ENCODE peak calls at places on chromosomes 11 and 22, in five cellular contexts. O, C, W, D and R are unnamed samples.

GRCh38 chr11:109972181-109972715 is 120.9 kb upstream of the ZC3H12C start:
- DNase-seq in O (peak; percentile 22), C (no peak), W (no peak), D (no peak), R (no peak)

GRCh38 chr11:93784935-93785360 is 866 bp downstream of the MED17 start:
- DNase-seq in O (no peak), C (no peak), W (peak; percentile 2), D (no peak), R (peak; percentile 59)

GRCh38 chr11:67302571-67303131 is 679 bp upstream of the SSH3 start:
- DNase-seq in O (peak; percentile 47), C (peak; percentile 57), W (no peak), D (no peak), R (no peak)

GRCh38 chr11:131656839-131657211 is 286.4 kb downstream of the NTM start:
- DNase-seq in O (no peak), C (no peak), W (no peak), D (no peak), R (no peak)

GRCh38 chr11:2539761-2540520 is 95.1 kb downstream of the KCNQ1 start:
- DNase-seq in O (no peak), C (peak; percentile 10), W (no peak), D (no peak), R (no peak)

GRCh38 chr11:2203440-2204259 is 32.0 kb upstream of the TH start:
- DNase-seq in O (peak; percentile 5), C (no peak), W (no peak), D (no peak), R (no peak)

GRCh38 chr11:2594267-2594666 is 105.5 kb downstream of the KCNQ1OT1 start:
- DNase-seq in O (no peak), C (no peak), W (no peak), D (no peak), R (no peak)

GRCh38 chr11:70567680-70568503 is 169.6 kb downstream of the CTTN start:
- DNase-seq in O (no peak), C (peak; percentile 16), W (no peak), D (no peak), R (no peak)

GRCh38 chr11:114569781-114570180 is 10.1 kb upstream of the NXPE1 start:
- DNase-seq in O (no peak), C (no peak), W (no peak), D (no peak), R (no peak)

GRCh38 chr11:114219559-114220349 is 76.4 kb upstream of the NNMT start:
- DNase-seq in O (no peak), C (no peak), W (no peak), D (no peak), R (no peak)

GRCh38 chr11:34869425-34869824 is 46.8 kb downstream of the APIP start:
- DNase-seq in O (no peak), C (no peak), W (no peak), D (no peak), R (no peak)

GRCh38 chr11:26569646-26570045 is 2.4 kb downstream of the MUC15 start:
- DNase-seq in O (no peak), C (no peak), W (no peak), D (no peak), R (no peak)

GRCh38 chr11:84372366-84372765 is 1086.2 kb upstream of the CCDC90B start:
- DNase-seq in O (no peak), C (no peak), W (no peak), D (no peak), R (no peak)

GRCh38 chr11:27497284-27497866 is 9.2 kb downstream of the LIN7C start:
- DNase-seq in O (no peak), C (no peak), W (no peak), D (peak; percentile 15), R (no peak)

GRCh38 chr11:77728203-77728786 is 90.7 kb upstream of the CLNS1A start:
- DNase-seq in O (no peak), C (no peak), W (no peak), D (no peak), R (no peak)

GRCh38 chr11:106152824-106153223 is 75.4 kb downstream of the AASDHPPT start:
- DNase-seq in O (no peak), C (no peak), W (no peak), D (no peak), R (no peak)

GRCh38 chr11:111229604-111230003 is 15.9 kb upstream of the POU2AF2 start:
- DNase-seq in O (no peak), C (no peak), W (no peak), D (no peak), R (peak; percentile 31)

GRCh38 chr11:85787809-85788805 is 22.8 kb downstream of the SYTL2 start:
- DNase-seq in O (no peak), C (no peak), W (no peak), D (no peak), R (no peak)

GRCh38 chr22:20637740-20638139 is 130.3 kb downstream of the MED15 start:
- DNase-seq in O (no peak), C (no peak), W (no peak), D (no peak), R (no peak)

GRCh38 chr11:118921929-118922744 is 3.6 kb downstream of the BCL9L start:
- DNase-seq in O (peak; percentile 94), C (no peak), W (no peak), D (no peak), R (no peak)

GRCh38 chr11:115333106-115333505 is 171.1 kb downstream of the CADM1 start:
- DNase-seq in O (no peak), C (no peak), W (no peak), D (no peak), R (no peak)

GRCh38 chr22:42928969-42929837 is 72.1 kb upstream of the ARFGAP3 start:
- DNase-seq in O (peak; percentile 57), C (no peak), W (no peak), D (no peak), R (no peak)

GRCh38 chr11:118514103-118514502 is 13.2 kb upstream of the TTC36 start:
- DNase-seq in O (no peak), C (no peak), W (no peak), D (no peak), R (no peak)

GRCh38 chr11:100851584-100852152 is 164.6 kb downstream of the ARHGAP42 start:
- DNase-seq in O (no peak), C (no peak), W (no peak), D (no peak), R (no peak)

GRCh38 chr11:100860318-100860896 is 173.3 kb downstream of the ARHGAP42 start:
- DNase-seq in O (no peak), C (no peak), W (no peak), D (no peak), R (no peak)

GRCh38 chr11:100857236-100858005 is 170.3 kb downstream of the ARHGAP42 start:
- DNase-seq in O (no peak), C (no peak), W (no peak), D (no peak), R (no peak)

GRCh38 chr11:100851129-100851528 is 164.0 kb downstream of the ARHGAP42 start:
- DNase-seq in O (no peak), C (no peak), W (peak; percentile 41), D (no peak), R (no peak)

DNA sequence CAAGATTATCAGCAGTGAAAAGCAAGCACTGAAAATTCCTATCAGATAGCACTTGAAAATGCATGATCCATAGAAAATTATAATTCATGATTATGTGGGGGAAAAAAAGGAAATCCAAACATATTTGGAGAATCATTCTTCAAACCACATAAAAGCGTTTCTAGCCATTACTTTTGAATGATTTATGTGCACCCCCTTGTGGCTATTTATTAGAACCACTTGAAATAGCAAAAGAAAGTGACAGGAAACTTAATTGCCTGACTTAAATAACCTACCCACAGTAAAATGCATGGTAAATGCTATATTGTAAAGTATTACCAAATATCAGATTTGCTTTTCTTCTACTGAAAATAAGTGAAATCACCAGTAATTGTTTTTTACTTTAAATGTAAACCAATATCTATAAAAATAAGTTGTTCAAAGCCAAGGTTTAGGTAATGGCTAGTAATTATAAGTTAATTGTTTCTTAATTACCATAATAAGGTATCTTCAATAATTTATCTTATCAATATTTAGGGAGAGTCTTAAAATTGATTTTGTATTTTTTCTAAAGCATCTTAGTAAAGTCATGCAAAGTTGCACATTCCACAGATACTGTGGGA is 168.5 kb downstream of the ARHGAP42 start:
- DNase-seq in O (no peak), C (no peak), W (peak; percentile 52), D (peak; percentile 10), R (no peak)
- TF ChIP-seq CTCF in O (peak; percentile 68), C (peak; percentile 81), W (peak; percentile 69), D (peak; percentile 46), R (peak; percentile 46)

GRCh38 chr11:47249378-47249715 is 733 bp upstream of the ACP2 start:
- DNase-seq in O (no peak), C (no peak), W (no peak), D (no peak), R (no peak)

GRCh38 chr11:47247502-47247901 is 1.1 kb downstream of the ACP2 start:
- DNase-seq in O (no peak), C (no peak), W (no peak), D (no peak), R (no peak)

GRCh38 chr11:47251751-47252150 is 3.1 kb upstream of the ACP2 start:
- DNase-seq in O (no peak), C (no peak), W (no peak), D (no peak), R (no peak)

GRCh38 chr11:47248304-47248663 is 330 bp downstream of the ACP2 start:
- DNase-seq in O (no peak), C (no peak), W (no peak), D (no peak), R (no peak)

DNA sequence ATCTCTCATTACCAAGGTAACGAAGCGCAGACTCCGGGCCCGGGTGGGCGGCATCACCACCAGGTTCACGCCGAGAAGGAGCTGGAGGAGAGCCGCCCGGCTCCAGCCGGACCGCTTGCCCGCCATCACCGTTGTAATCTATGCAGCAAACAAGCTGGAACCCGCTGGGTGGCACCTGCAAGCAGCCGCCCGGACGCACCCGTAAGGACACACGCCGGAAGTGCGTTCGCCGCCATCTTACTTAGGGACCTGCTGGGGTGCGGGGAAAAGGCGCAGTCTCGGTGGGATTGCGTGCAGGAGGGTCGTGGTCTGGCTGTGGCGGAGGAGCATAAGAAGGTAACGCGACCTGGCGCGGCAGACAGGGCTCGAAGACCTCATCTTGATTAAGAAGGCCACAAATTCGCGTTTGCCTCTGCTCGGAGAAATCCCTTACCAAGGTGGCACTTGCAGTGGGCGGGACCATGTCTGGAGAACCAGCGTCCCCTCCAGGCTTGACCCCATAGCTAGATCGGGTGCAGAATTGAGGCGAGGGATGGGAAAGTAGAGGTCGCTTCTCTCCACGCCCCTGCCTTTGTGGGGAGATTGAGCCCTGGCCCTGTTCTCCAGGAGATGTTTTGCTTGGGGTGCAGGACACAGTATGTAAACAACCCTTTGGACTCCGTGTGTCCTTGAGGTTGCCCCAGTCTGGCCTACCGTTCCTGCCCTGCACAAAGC is at the start of gene ACP2:
- DNase-seq in O (peak; percentile 88), C (peak; percentile 89), W (peak; percentile 79), D (peak; percentile 86), R (peak; percentile 94)
- TF ChIP-seq CTCF in O (peak; percentile 36), C (no peak), W (peak; percentile 28), D (peak; percentile 55), R (no peak)

DNA sequence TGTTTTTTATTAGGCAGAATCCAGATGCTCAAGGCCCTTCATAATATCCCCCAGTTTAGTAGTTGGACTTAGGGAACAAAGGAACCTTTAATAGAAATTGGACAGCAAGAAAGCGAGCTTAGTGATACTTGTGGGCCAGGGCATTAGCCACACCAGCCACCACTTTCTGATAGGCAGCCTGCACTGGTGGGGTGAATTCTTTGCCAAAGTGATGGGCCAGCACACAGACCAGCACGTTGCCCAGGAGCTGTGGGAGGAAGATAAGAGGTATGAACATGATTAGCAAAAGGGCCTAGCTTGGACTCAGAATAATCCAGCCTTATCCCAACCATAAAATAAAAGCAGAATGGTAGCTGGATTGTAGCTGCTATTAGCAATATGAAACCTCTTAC is 1.4 kb downstream of the HBB start:
- DNase-seq in O (no peak), C (no peak), W (no peak), D (no peak), R (no peak)
- TF ChIP-seq CTCF in O (no peak), C (no peak), W (no peak), D (no peak), R (no peak)

GRCh38 chr11:121870202-121871045 is 245.6 kb downstream of the BLID start:
- DNase-seq in O (peak; percentile 39), C (no peak), W (no peak), D (no peak), R (no peak)
- TF ChIP-seq CTCF in O (no peak), C (no peak), W (peak; percentile 28), D (no peak), R (no peak)